ENCODE peak calls at places on chromosomes 2 and 18, in six cellular contexts. One of them, this sample, is unnamed.

GRCh38 chr2:236113425-236113824 is 54.8 kb downstream of the GBX2 start:
- DNase-seq in ELF-1: no peak
- DNase-seq in cardiac fibroblast: no peak
- DNase-seq in HL-60: no peak
- DNase-seq in pancreas: no peak
- DNase-seq in progenitor cell of endocrine pancreas: no peak
- DNase-seq in this sample: no peak

GRCh38 chr18:48783616-48784520 is 166.9 kb downstream of the SMAD7 start:
- DNase-seq in ELF-1: no peak
- DNase-seq in pancreas: no peak
- DNase-seq in progenitor cell of endocrine pancreas: no peak
- DNase-seq in HL-60: no peak
- DNase-seq in cardiac fibroblast: no peak
- DNase-seq in this sample: no peak

GRCh38 chr2:12321886-12322285 is 394.9 kb upstream of the TRIB2 start:
- DNase-seq in pancreas: no peak
- DNase-seq in progenitor cell of endocrine pancreas: no peak
- DNase-seq in HL-60: no peak
- DNase-seq in ELF-1: no peak
- DNase-seq in cardiac fibroblast: peak; percentile 33
- DNase-seq in this sample: no peak

GRCh38 chr2:23925702-23926288 is 1.1 kb downstream of the ATAD2B start:
- DNase-seq in ELF-1: no peak
- DNase-seq in pancreas: no peak
- DNase-seq in cardiac fibroblast: peak; percentile 69
- DNase-seq in HL-60: peak; percentile 55
- DNase-seq in progenitor cell of endocrine pancreas: no peak
- DNase-seq in this sample: peak; percentile 43

GRCh38 chr2:11387100-11387390 is 42.6 kb upstream of the ROCK2 start:
- DNase-seq in ELF-1: peak; percentile 30
- DNase-seq in HL-60: no peak
- DNase-seq in progenitor cell of endocrine pancreas: no peak
- DNase-seq in pancreas: no peak
- DNase-seq in cardiac fibroblast: no peak
- DNase-seq in this sample: no peak

GRCh38 chr2:239186958-239187357 is 213.9 kb downstream of the HDAC4 start:
- DNase-seq in progenitor cell of endocrine pancreas: no peak
- DNase-seq in ELF-1: no peak
- DNase-seq in HL-60: no peak
- DNase-seq in cardiac fibroblast: no peak
- DNase-seq in pancreas: no peak
- DNase-seq in this sample: no peak

GRCh38 chr2:33782395-33783239 is 183.5 kb upstream of the FAM98A start:
- DNase-seq in progenitor cell of endocrine pancreas: no peak
- DNase-seq in cardiac fibroblast: no peak
- DNase-seq in HL-60: no peak
- DNase-seq in pancreas: no peak
- DNase-seq in ELF-1: no peak
- DNase-seq in this sample: no peak

GRCh38 chr2:101803128-101803527 is 105.6 kb downstream of the MAP4K4 start:
- DNase-seq in HL-60: no peak
- DNase-seq in progenitor cell of endocrine pancreas: no peak
- DNase-seq in cardiac fibroblast: peak; percentile 54
- DNase-seq in ELF-1: no peak
- DNase-seq in pancreas: no peak
- DNase-seq in this sample: no peak

GRCh38 chr2:232362174-232362913 is 16.2 kb upstream of the ALPP start:
- DNase-seq in HL-60: no peak
- DNase-seq in progenitor cell of endocrine pancreas: no peak
- DNase-seq in ELF-1: no peak
- DNase-seq in pancreas: peak; percentile 30
- DNase-seq in cardiac fibroblast: no peak
- DNase-seq in this sample: no peak

GRCh38 chr2:127080226-127080940 is 26.6 kb downstream of the BIN1 start:
- DNase-seq in ELF-1: no peak
- DNase-seq in pancreas: no peak
- DNase-seq in HL-60: no peak
- DNase-seq in progenitor cell of endocrine pancreas: no peak
- DNase-seq in cardiac fibroblast: no peak
- DNase-seq in this sample: no peak